ENCODE peak calls at places on chromosomes 13 and 19, in seven cellular contexts. Y is mucosa of gallbladder, M is cardiac muscle cell, S is anterior cingulate cortex, G is nephron progenitor cell, F is GM04504, C is GOT3. Q is an unnamed sample.

GRCh38 chr19:54310543-54310942 is 2.4 kb downstream of the LILRA5 start:
- DNase-seq in Y (no peak), M (no peak), S (no peak), G (no peak), F (no peak), C (no peak), Q (no peak)

GRCh38 chr13:114129649-114130062 is 2.8 kb downstream of the RASA3 start:
- DNase-seq in Y (no peak), M (no peak), S (no peak), G (no peak), F (no peak), C (no peak), Q (no peak)

GRCh38 chr19:54096642-54097106 is 3.9 kb downstream of the OSCAR start:
- DNase-seq in Y (peak), M (peak), S (no peak), G (no peak), F (peak), C (no peak), Q (no peak)

GRCh38 chr19:51338563-51339312 is 3.2 kb downstream of the VSIG10L start:
- DNase-seq in Y (peak), M (peak), S (peak), G (peak), F (peak), C (peak), Q (peak)

GRCh38 chr19:36081385-36081784 is 26.7 kb downstream of the WDR62 start:
- DNase-seq in Y (no peak), M (no peak), S (peak), G (no peak), F (no peak), C (no peak), Q (peak)

GRCh38 chr13:83943530-83944279 is 61.4 kb upstream of the SLITRK1 start:
- DNase-seq in Y (no peak), M (peak), S (no peak), G (no peak), F (no peak), C (no peak), Q (no peak)

GRCh38 chr13:74148437-74148836 is 14.2 kb upstream of the KLF12 start:
- DNase-seq in Y (no peak), M (no peak), S (no peak), G (no peak), F (no peak), C (no peak), Q (no peak)

GRCh38 chr19:46303702-46304397 is 7.0 kb downstream of the HIF3A start:
- DNase-seq in Y (peak), M (peak), S (peak), G (peak), F (no peak), C (no peak), Q (no peak)

GRCh38 chr13:94303644-94304174 is 175.8 kb downstream of the DCT start:
- DNase-seq in Y (no peak), M (no peak), S (no peak), G (no peak), F (no peak), C (no peak), Q (no peak)

GRCh38 chr19:31356587-31357314 is 7.5 kb upstream of the TSHZ3 start:
- DNase-seq in Y (no peak), M (no peak), S (no peak), G (peak), F (no peak), C (no peak), Q (no peak)

GRCh38 chr19:9498183-9498902 is at the start of gene ZNF560:
- DNase-seq in Y (no peak), M (peak), S (no peak), G (no peak), F (peak), C (no peak), Q (no peak)

GRCh38 chr13:103283451-103283820 is 217.2 kb upstream of the SLC10A2 start:
- DNase-seq in Y (no peak), M (no peak), S (no peak), G (no peak), F (no peak), C (no peak), Q (no peak)

GRCh38 chr13:75318138-75318833 is 163.7 kb downstream of the TBC1D4 start:
- DNase-seq in Y (no peak), M (no peak), S (no peak), G (no peak), F (no peak), C (no peak), Q (no peak)

GRCh38 chr19:40605201-40605971 is 4.2 kb downstream of the LTBP4 start:
- DNase-seq in Y (peak), M (peak), S (peak), G (peak), F (no peak), C (peak), Q (no peak)

GRCh38 chr19:40262422-40262821 is 22.7 kb downstream of the AKT2 start:
- DNase-seq in Y (no peak), M (no peak), S (no peak), G (no peak), F (no peak), C (no peak), Q (no peak)

GRCh38 chr13:71378992-71379905 is 487.8 kb downstream of the DACH1 start:
- DNase-seq in Y (no peak), M (no peak), S (no peak), G (no peak), F (no peak), C (no peak), Q (no peak)

GRCh38 chr19:44685877-44686276 is 13.1 kb upstream of the CEACAM16 start:
- DNase-seq in Y (no peak), M (peak), S (no peak), G (no peak), F (no peak), C (no peak), Q (no peak)

GRCh38 chr13:78816592-78816991 is 157.6 kb upstream of the OBI1 start:
- DNase-seq in Y (no peak), M (no peak), S (no peak), G (no peak), F (no peak), C (no peak), Q (no peak)

GRCh38 chr13:42048323-42048624 is 174 bp upstream of the DGKH start:
- DNase-seq in Y (no peak), M (no peak), S (no peak), G (no peak), F (no peak), C (no peak), Q (peak)

GRCh38 chr13:44050450-44051063 is 170.9 kb downstream of the LACC1 start:
- DNase-seq in Y (no peak), M (peak), S (no peak), G (no peak), F (peak), C (no peak), Q (no peak)

GRCh38 chr19:15464394-15465385 is at the start of gene RASAL3:
- DNase-seq in Y (no peak), M (peak), S (no peak), G (no peak), F (no peak), C (no peak), Q (no peak)